ENCODE peak calls at places on chromosomes 5 and 9, in ten cellular contexts. Y is HS-5, J is astrocyte of the spinal cord, S is HT1080, C is OCI-LY7, E is NCI-H2081, O is kidney, Q is substantia nigra, G is HFF-Myc, V is cardiac septum. T is an unnamed sample.

GRCh38 chr9:129989740-129990139 is 53.2 kb downstream of the FNBP1 start:
- DNase-seq in Y (no peak), J (peak), S (peak), C (no peak), E (no peak), O (no peak), Q (no peak), G (no peak), V (no peak), T (no peak)

GRCh38 chr5:139451176-139451575 is 11.4 kb downstream of the ECSCR start:
- DNase-seq in Y (no peak), J (no peak), S (no peak), C (no peak), E (no peak), O (no peak), Q (no peak), G (no peak), V (no peak), T (no peak)

GRCh38 chr5:157245477-157245876 is 20.4 kb upstream of the CYFIP2 start:
- DNase-seq in Y (no peak), J (peak), S (peak), C (no peak), E (peak), O (no peak), Q (no peak), G (no peak), V (no peak), T (no peak)

GRCh38 chr5:74538206-74538661 is 102.3 kb downstream of the ENC1 start:
- DNase-seq in Y (no peak), J (peak), S (no peak), C (no peak), E (no peak), O (peak), Q (no peak), G (no peak), V (peak), T (no peak)

GRCh38 chr5:172440486-172440885 is 13.8 kb downstream of the SH3PXD2B start:
- DNase-seq in Y (no peak), J (no peak), S (no peak), C (no peak), E (no peak), O (no peak), Q (no peak), G (no peak), V (no peak), T (no peak)

GRCh38 chr5:173452098-173452497 is 123.9 kb upstream of the STC2 start:
- DNase-seq in Y (peak), J (no peak), S (peak), C (no peak), E (no peak), O (no peak), Q (no peak), G (no peak), V (peak), T (no peak)

GRCh38 chr9:1005043-1005667 is 28.7 kb downstream of the DMRT3 start:
- DNase-seq in Y (no peak), J (peak), S (peak), C (peak), E (peak), O (no peak), Q (no peak), G (peak), V (no peak), T (no peak)

GRCh38 chr5:174724484-174725260 is at the start of gene MSX2:
- DNase-seq in Y (no peak), J (peak), S (peak), C (no peak), E (no peak), O (peak), Q (peak), G (peak), V (peak), T (peak)

GRCh38 chr5:131795879-131796792 is 681 bp downstream of the FNIP1 start:
- DNase-seq in Y (no peak), J (peak), S (peak), C (peak), E (peak), O (peak), Q (peak), G (no peak), V (peak), T (peak)

GRCh38 chr5:44729536-44729935 is 79.2 kb upstream of the MRPS30 start:
- DNase-seq in Y (no peak), J (no peak), S (no peak), C (no peak), E (no peak), O (no peak), Q (no peak), G (no peak), V (no peak), T (no peak)

GRCh38 chr9:135612981-135613910 is 26.1 kb downstream of the GLT6D1 start:
- DNase-seq in Y (no peak), J (no peak), S (no peak), C (no peak), E (no peak), O (no peak), Q (no peak), G (no peak), V (no peak), T (no peak)

GRCh38 chr5:80141147-80141671 is 106.1 kb downstream of the THBS4 start:
- DNase-seq in Y (no peak), J (no peak), S (no peak), C (no peak), E (no peak), O (peak), Q (no peak), G (peak), V (peak), T (peak)

GRCh38 chr5:110969502-110969901 is 102.0 kb upstream of the TSLP start:
- DNase-seq in Y (no peak), J (no peak), S (no peak), C (no peak), E (peak), O (no peak), Q (no peak), G (no peak), V (no peak), T (no peak)

GRCh38 chr5:143431789-143432188 is 28.3 kb upstream of the NR3C1 start:
- DNase-seq in Y (no peak), J (no peak), S (no peak), C (peak), E (no peak), O (no peak), Q (no peak), G (no peak), V (no peak), T (no peak)

GRCh38 chr5:13731229-13731628 is 213.3 kb downstream of the DNAH5 start:
- DNase-seq in Y (no peak), J (peak), S (peak), C (no peak), E (no peak), O (no peak), Q (no peak), G (no peak), V (no peak), T (no peak)

GRCh38 chr9:95084254-95084934 is 233.1 kb downstream of the FANCC start:
- DNase-seq in Y (no peak), J (no peak), S (no peak), C (no peak), E (no peak), O (no peak), Q (no peak), G (no peak), V (peak), T (no peak)

GRCh38 chr5:56310711-56311204 is 77.6 kb upstream of the ANKRD55 start:
- DNase-seq in Y (no peak), J (no peak), S (no peak), C (no peak), E (no peak), O (no peak), Q (no peak), G (no peak), V (no peak), T (no peak)

GRCh38 chr5:1111727-1112289 is at the start of gene SLC12A7:
- DNase-seq in Y (no peak), J (no peak), S (no peak), C (no peak), E (peak), O (no peak), Q (no peak), G (no peak), V (no peak), T (no peak)

GRCh38 chr9:87793292-87793691 is 67.4 kb downstream of the CTSL start:
- DNase-seq in Y (peak), J (peak), S (peak), C (no peak), E (no peak), O (no peak), Q (no peak), G (peak), V (no peak), T (no peak)

GRCh38 chr9:97721396-97721795 is 24.3 kb upstream of the XPA start:
- DNase-seq in Y (no peak), J (no peak), S (no peak), C (no peak), E (no peak), O (no peak), Q (no peak), G (no peak), V (no peak), T (no peak)

GRCh38 chr5:176647870-176648466 is 684 bp downstream of the TSPAN17 start:
- DNase-seq in Y (no peak), J (peak), S (peak), C (no peak), E (peak), O (peak), Q (no peak), G (no peak), V (no peak), T (no peak)

GRCh38 chr5:89128097-89128496 is 245.1 kb upstream of the MEF2C start:
- DNase-seq in Y (no peak), J (no peak), S (peak), C (no peak), E (no peak), O (no peak), Q (no peak), G (no peak), V (no peak), T (no peak)

GRCh38 chr9:130971294-130971849 is 32.3 kb upstream of the FIBCD1 start:
- DNase-seq in Y (no peak), J (no peak), S (no peak), C (no peak), E (no peak), O (no peak), Q (no peak), G (no peak), V (no peak), T (no peak)

GRCh38 chr9:124869466-124869985 is 7.6 kb downstream of the ARPC5L start:
- DNase-seq in Y (no peak), J (no peak), S (no peak), C (peak), E (peak), O (peak), Q (no peak), G (no peak), V (no peak), T (no peak)

GRCh38 chr5:77087484-77088291 is 603 bp upstream of the ZBED3 start:
- DNase-seq in Y (no peak), J (peak), S (no peak), C (no peak), E (no peak), O (peak), Q (peak), G (no peak), V (no peak), T (peak)

GRCh38 chr5:10118150-10118549 is 131.5 kb downstream of the ATPSCKMT start:
- DNase-seq in Y (no peak), J (no peak), S (no peak), C (no peak), E (no peak), O (no peak), Q (no peak), G (no peak), V (no peak), T (no peak)

GRCh38 chr5:139385061-139385889 is 2.2 kb upstream of the SLC23A1 start:
- DNase-seq in Y (no peak), J (no peak), S (peak), C (peak), E (no peak), O (no peak), Q (no peak), G (no peak), V (no peak), T (no peak)

GRCh38 chr9:137243626-137244485 is 2.8 kb downstream of the TUBB4B start:
- DNase-seq in Y (no peak), J (no peak), S (peak), C (no peak), E (peak), O (no peak), Q (no peak), G (no peak), V (no peak), T (no peak)

GRCh38 chr5:150429410-150429873 is 16.7 kb upstream of the CD74 start:
- DNase-seq in Y (no peak), J (no peak), S (no peak), C (no peak), E (no peak), O (no peak), Q (no peak), G (no peak), V (no peak), T (no peak)

GRCh38 chr5:66666778-66667177 is 70.6 kb downstream of the MAST4 start:
- DNase-seq in Y (no peak), J (no peak), S (no peak), C (no peak), E (peak), O (peak), Q (no peak), G (no peak), V (no peak), T (no peak)

GRCh38 chr9:88011005-88011766 is 36.9 kb upstream of the CDK20 start:
- DNase-seq in Y (no peak), J (no peak), S (peak), C (no peak), E (no peak), O (no peak), Q (no peak), G (no peak), V (no peak), T (no peak)

GRCh38 chr5:32848681-32849080 is 137.6 kb downstream of the NPR3 start:
- DNase-seq in Y (no peak), J (no peak), S (no peak), C (no peak), E (no peak), O (no peak), Q (no peak), G (no peak), V (no peak), T (no peak)

GRCh38 chr9:112193562-112194288 is 18.6 kb upstream of the SUSD1 start:
- DNase-seq in Y (no peak), J (no peak), S (no peak), C (no peak), E (peak), O (no peak), Q (no peak), G (no peak), V (no peak), T (no peak)